ENCODE peak calls at places on chromosomes 2 and 18, in eight cellular contexts. One of them, this sample, is unnamed.

GRCh38 chr2:44535376-44535775 is 173.6 kb downstream of the CAMKMT start:
- DNase-seq in cardiac muscle cell: peak
- DNase-seq in fibroblast of pulmonary artery: no peak
- DNase-seq in mesothelial cell of epicardium: no peak
- DNase-seq in GM10248: no peak
- DNase-seq in tibial artery: no peak
- DNase-seq in body of pancreas: no peak
- DNase-seq in B cell: no peak
- DNase-seq in this sample: no peak

GRCh38 chr2:238847841-238848565 is at the start of gene TWIST2:
- DNase-seq in cardiac muscle cell: peak
- DNase-seq in fibroblast of pulmonary artery: peak
- DNase-seq in mesothelial cell of epicardium: no peak
- DNase-seq in GM10248: no peak
- DNase-seq in tibial artery: peak
- DNase-seq in body of pancreas: peak
- DNase-seq in B cell: no peak
- DNase-seq in this sample: peak

GRCh38 chr2:172095146-172095904 is 7.4 kb downstream of the DLX2 start:
- DNase-seq in cardiac muscle cell: peak
- DNase-seq in fibroblast of pulmonary artery: peak
- DNase-seq in mesothelial cell of epicardium: peak
- DNase-seq in GM10248: peak
- DNase-seq in tibial artery: no peak
- DNase-seq in body of pancreas: peak
- DNase-seq in B cell: peak
- DNase-seq in this sample: peak

GRCh38 chr18:9612215-9612830 is 2.0 kb downstream of the PPP4R1 start:
- DNase-seq in cardiac muscle cell: peak
- DNase-seq in fibroblast of pulmonary artery: peak
- DNase-seq in mesothelial cell of epicardium: no peak
- DNase-seq in GM10248: peak
- DNase-seq in tibial artery: no peak
- DNase-seq in body of pancreas: peak
- DNase-seq in B cell: peak
- DNase-seq in this sample: peak

GRCh38 chr2:113980946-113981345 is 91.1 kb downstream of the ACTR3 start:
- DNase-seq in cardiac muscle cell: peak
- DNase-seq in fibroblast of pulmonary artery: peak
- DNase-seq in mesothelial cell of epicardium: no peak
- DNase-seq in GM10248: no peak
- DNase-seq in tibial artery: peak
- DNase-seq in body of pancreas: no peak
- DNase-seq in B cell: no peak
- DNase-seq in this sample: no peak

GRCh38 chr2:233409286-233409991 is 55.1 kb downstream of the DGKD start:
- DNase-seq in cardiac muscle cell: peak
- DNase-seq in fibroblast of pulmonary artery: no peak
- DNase-seq in mesothelial cell of epicardium: no peak
- DNase-seq in GM10248: no peak
- DNase-seq in tibial artery: peak
- DNase-seq in body of pancreas: peak
- DNase-seq in B cell: no peak
- DNase-seq in this sample: no peak

GRCh38 chr2:172552547-172553291 is 3.2 kb upstream of the PDK1 start:
- DNase-seq in cardiac muscle cell: peak
- DNase-seq in fibroblast of pulmonary artery: peak
- DNase-seq in mesothelial cell of epicardium: no peak
- DNase-seq in GM10248: no peak
- DNase-seq in tibial artery: no peak
- DNase-seq in body of pancreas: peak
- DNase-seq in B cell: no peak
- DNase-seq in this sample: peak

GRCh38 chr2:232886176-232886575 is 16.1 kb downstream of the SNORC start:
- DNase-seq in cardiac muscle cell: no peak
- DNase-seq in fibroblast of pulmonary artery: no peak
- DNase-seq in mesothelial cell of epicardium: no peak
- DNase-seq in GM10248: no peak
- DNase-seq in tibial artery: no peak
- DNase-seq in body of pancreas: no peak
- DNase-seq in B cell: no peak
- DNase-seq in this sample: no peak

GRCh38 chr2:9815844-9816279 is 27.4 kb upstream of the TAF1B start:
- DNase-seq in cardiac muscle cell: no peak
- DNase-seq in fibroblast of pulmonary artery: no peak
- DNase-seq in mesothelial cell of epicardium: no peak
- DNase-seq in GM10248: no peak
- DNase-seq in tibial artery: no peak
- DNase-seq in body of pancreas: no peak
- DNase-seq in B cell: no peak
- DNase-seq in this sample: no peak

GRCh38 chr2:140975237-140975636 is 1155.6 kb downstream of the LRP1B start:
- DNase-seq in cardiac muscle cell: peak
- DNase-seq in fibroblast of pulmonary artery: peak
- DNase-seq in mesothelial cell of epicardium: no peak
- DNase-seq in GM10248: no peak
- DNase-seq in tibial artery: no peak
- DNase-seq in body of pancreas: no peak
- DNase-seq in B cell: no peak
- DNase-seq in this sample: no peak

GRCh38 chr2:237064203-237065061 is 21.3 kb upstream of the COPS8 start:
- DNase-seq in cardiac muscle cell: no peak
- DNase-seq in fibroblast of pulmonary artery: no peak
- DNase-seq in mesothelial cell of epicardium: no peak
- DNase-seq in GM10248: no peak
- DNase-seq in tibial artery: no peak
- DNase-seq in body of pancreas: no peak
- DNase-seq in B cell: no peak
- DNase-seq in this sample: no peak

GRCh38 chr2:8822218-8822617 is 15.2 kb downstream of the KIDINS220 start:
- DNase-seq in cardiac muscle cell: peak
- DNase-seq in fibroblast of pulmonary artery: peak
- DNase-seq in mesothelial cell of epicardium: no peak
- DNase-seq in GM10248: no peak
- DNase-seq in tibial artery: no peak
- DNase-seq in body of pancreas: no peak
- DNase-seq in B cell: no peak
- DNase-seq in this sample: no peak

GRCh38 chr2:240911641-240912265 is 5.6 kb downstream of the CROCC2 start:
- DNase-seq in cardiac muscle cell: peak
- DNase-seq in fibroblast of pulmonary artery: peak
- DNase-seq in mesothelial cell of epicardium: no peak
- DNase-seq in GM10248: no peak
- DNase-seq in tibial artery: no peak
- DNase-seq in body of pancreas: no peak
- DNase-seq in B cell: no peak
- DNase-seq in this sample: no peak

GRCh38 chr18:59149007-59149406 is 9.3 kb downstream of the SEC11C start:
- DNase-seq in cardiac muscle cell: no peak
- DNase-seq in fibroblast of pulmonary artery: no peak
- DNase-seq in mesothelial cell of epicardium: no peak
- DNase-seq in GM10248: peak
- DNase-seq in tibial artery: no peak
- DNase-seq in body of pancreas: no peak
- DNase-seq in B cell: no peak
- DNase-seq in this sample: no peak

GRCh38 chr2:204933735-204934361 is 388.6 kb downstream of the PARD3B start:
- DNase-seq in cardiac muscle cell: no peak
- DNase-seq in fibroblast of pulmonary artery: no peak
- DNase-seq in mesothelial cell of epicardium: no peak
- DNase-seq in GM10248: no peak
- DNase-seq in tibial artery: no peak
- DNase-seq in body of pancreas: no peak
- DNase-seq in B cell: no peak
- DNase-seq in this sample: no peak

GRCh38 chr18:33804258-33804657 is 226.2 kb downstream of the ASXL3 start:
- DNase-seq in cardiac muscle cell: peak
- DNase-seq in fibroblast of pulmonary artery: peak
- DNase-seq in mesothelial cell of epicardium: no peak
- DNase-seq in GM10248: no peak
- DNase-seq in tibial artery: no peak
- DNase-seq in body of pancreas: peak
- DNase-seq in B cell: no peak
- DNase-seq in this sample: no peak

GRCh38 chr18:62957885-62958472 is 242.6 kb downstream of the PHLPP1 start:
- DNase-seq in cardiac muscle cell: peak
- DNase-seq in fibroblast of pulmonary artery: peak
- DNase-seq in mesothelial cell of epicardium: no peak
- DNase-seq in GM10248: no peak
- DNase-seq in tibial artery: peak
- DNase-seq in body of pancreas: peak
- DNase-seq in B cell: no peak
- DNase-seq in this sample: peak
- TF ChIP-seq CTCF in cardiac muscle cell: peak
- TF ChIP-seq CTCF in fibroblast of pulmonary artery: peak
- TF ChIP-seq CTCF in mesothelial cell of epicardium: peak
- TF ChIP-seq CTCF in GM10248: peak
- TF ChIP-seq CTCF in tibial artery: peak
- TF ChIP-seq CTCF in body of pancreas: peak
- TF ChIP-seq CTCF in B cell: peak
- TF ChIP-seq CTCF in this sample: peak

DNA sequence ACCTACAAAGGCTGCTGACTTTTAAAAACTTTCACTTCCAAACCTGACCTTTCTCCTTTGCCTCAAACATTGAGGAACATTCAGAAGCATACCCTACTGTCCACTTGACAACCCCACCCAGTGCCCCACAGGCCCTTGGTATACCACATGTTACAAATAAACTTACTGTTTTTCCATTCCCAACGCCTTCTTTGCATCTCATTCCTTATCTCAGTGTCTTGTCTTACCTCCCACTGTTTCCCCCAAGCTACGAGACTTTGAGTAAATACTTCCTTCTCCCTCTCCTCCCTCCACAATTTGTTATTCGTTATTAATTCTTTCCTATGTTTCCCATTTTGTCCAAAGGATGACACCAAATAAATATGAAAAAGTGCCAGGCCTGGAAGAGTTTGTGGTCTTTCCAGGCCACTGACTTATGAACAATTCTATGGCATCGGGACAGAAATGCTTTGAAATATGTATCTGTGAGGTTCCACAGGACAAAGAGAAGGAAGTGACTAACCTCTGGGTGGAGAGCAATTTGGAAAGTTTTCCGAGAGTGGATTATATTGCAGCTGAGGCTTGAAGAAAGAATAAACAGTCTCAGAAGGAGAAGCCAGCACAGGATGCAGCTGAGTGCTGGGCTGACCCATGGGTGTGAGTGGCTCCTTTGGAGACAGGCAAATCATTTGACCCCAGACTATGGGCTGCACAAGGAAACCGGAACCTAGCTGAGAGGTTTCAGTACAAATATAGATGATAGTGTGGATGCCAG is 409.1 kb downstream of the LPIN1 start:
- DNase-seq in cardiac muscle cell: peak
- DNase-seq in fibroblast of pulmonary artery: peak
- DNase-seq in mesothelial cell of epicardium: no peak
- DNase-seq in GM10248: no peak
- DNase-seq in tibial artery: peak
- DNase-seq in body of pancreas: no peak
- DNase-seq in B cell: no peak
- DNase-seq in this sample: peak
- TF ChIP-seq CTCF in cardiac muscle cell: no peak
- TF ChIP-seq CTCF in fibroblast of pulmonary artery: no peak
- TF ChIP-seq CTCF in mesothelial cell of epicardium: no peak
- TF ChIP-seq CTCF in GM10248: no peak
- TF ChIP-seq CTCF in tibial artery: no peak
- TF ChIP-seq CTCF in body of pancreas: no peak
- TF ChIP-seq CTCF in B cell: no peak
- TF ChIP-seq CTCF in this sample: no peak

GRCh38 chr2:202488671-202489070 is 112.5 kb downstream of the BMPR2 start:
- DNase-seq in cardiac muscle cell: no peak
- DNase-seq in fibroblast of pulmonary artery: no peak
- DNase-seq in mesothelial cell of epicardium: no peak
- DNase-seq in GM10248: no peak
- DNase-seq in tibial artery: no peak
- DNase-seq in body of pancreas: no peak
- DNase-seq in B cell: no peak
- DNase-seq in this sample: no peak

GRCh38 chr2:202490479-202490878 is 114.4 kb downstream of the BMPR2 start:
- DNase-seq in cardiac muscle cell: no peak
- DNase-seq in fibroblast of pulmonary artery: no peak
- DNase-seq in mesothelial cell of epicardium: no peak
- DNase-seq in GM10248: no peak
- DNase-seq in tibial artery: no peak
- DNase-seq in body of pancreas: no peak
- DNase-seq in B cell: no peak
- DNase-seq in this sample: no peak

GRCh38 chr2:202494856-202495604 is 118.9 kb downstream of the BMPR2 start:
- DNase-seq in cardiac muscle cell: no peak
- DNase-seq in fibroblast of pulmonary artery: no peak
- DNase-seq in mesothelial cell of epicardium: no peak
- DNase-seq in GM10248: no peak
- DNase-seq in tibial artery: no peak
- DNase-seq in body of pancreas: no peak
- DNase-seq in B cell: no peak
- DNase-seq in this sample: no peak

GRCh38 chr2:202494300-202494699 is 118.2 kb downstream of the BMPR2 start:
- DNase-seq in cardiac muscle cell: peak
- DNase-seq in fibroblast of pulmonary artery: peak
- DNase-seq in mesothelial cell of epicardium: no peak
- DNase-seq in GM10248: no peak
- DNase-seq in tibial artery: no peak
- DNase-seq in body of pancreas: no peak
- DNase-seq in B cell: no peak
- DNase-seq in this sample: peak

GRCh38 chr2:202491514-202491913 is 115.4 kb downstream of the BMPR2 start:
- DNase-seq in cardiac muscle cell: no peak
- DNase-seq in fibroblast of pulmonary artery: no peak
- DNase-seq in mesothelial cell of epicardium: no peak
- DNase-seq in GM10248: no peak
- DNase-seq in tibial artery: no peak
- DNase-seq in body of pancreas: no peak
- DNase-seq in B cell: no peak
- DNase-seq in this sample: no peak
- TF ChIP-seq CTCF in cardiac muscle cell: no peak
- TF ChIP-seq CTCF in fibroblast of pulmonary artery: no peak
- TF ChIP-seq CTCF in mesothelial cell of epicardium: no peak
- TF ChIP-seq CTCF in GM10248: no peak
- TF ChIP-seq CTCF in tibial artery: no peak
- TF ChIP-seq CTCF in body of pancreas: no peak
- TF ChIP-seq CTCF in B cell: no peak
- TF ChIP-seq CTCF in this sample: peak

DNA sequence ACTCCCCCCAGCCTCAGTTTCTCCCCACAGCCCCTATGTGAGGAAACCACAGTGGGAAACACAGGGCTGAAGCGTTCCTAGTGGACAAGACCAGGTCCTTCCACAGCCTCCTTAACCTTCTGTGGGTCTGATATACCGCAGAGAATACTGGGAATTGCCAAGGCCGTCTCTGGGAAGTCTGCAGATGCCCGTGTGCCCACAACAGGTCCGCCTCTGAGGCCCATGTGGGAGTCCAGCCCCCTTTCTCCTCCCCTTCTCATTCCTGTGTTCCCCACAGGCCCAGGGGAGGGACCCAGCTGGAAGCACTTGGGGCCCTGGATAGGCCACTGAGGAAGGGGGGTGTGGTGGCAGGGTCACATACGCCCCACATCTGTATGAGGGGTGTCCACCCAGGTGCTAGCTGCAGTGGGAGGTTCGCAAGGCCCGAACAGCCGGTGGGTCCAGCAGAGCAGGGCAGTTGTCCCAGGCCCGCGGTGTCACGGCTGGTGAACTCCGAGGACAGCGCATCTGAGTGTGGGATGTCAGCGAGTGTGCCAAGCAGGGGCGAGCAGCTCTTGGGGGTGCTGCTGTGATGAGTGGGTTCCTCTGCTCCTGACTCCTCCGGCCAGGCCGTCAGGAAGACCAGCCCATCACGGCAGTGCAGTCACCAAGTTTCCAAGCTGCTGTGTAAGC is 2.4 kb upstream of the KCNIP3 start:
- DNase-seq in cardiac muscle cell: no peak
- DNase-seq in fibroblast of pulmonary artery: no peak
- DNase-seq in mesothelial cell of epicardium: no peak
- DNase-seq in GM10248: no peak
- DNase-seq in tibial artery: no peak
- DNase-seq in body of pancreas: peak
- DNase-seq in B cell: no peak
- DNase-seq in this sample: no peak
- TF ChIP-seq CTCF in cardiac muscle cell: no peak
- TF ChIP-seq CTCF in fibroblast of pulmonary artery: no peak
- TF ChIP-seq CTCF in mesothelial cell of epicardium: no peak
- TF ChIP-seq CTCF in GM10248: no peak
- TF ChIP-seq CTCF in tibial artery: no peak
- TF ChIP-seq CTCF in body of pancreas: peak
- TF ChIP-seq CTCF in B cell: no peak
- TF ChIP-seq CTCF in this sample: no peak

This sample was measured in HFFc6.